ENCODE peak calls at places on chromosome 20, in eight cellular contexts. T is RWPE2; U is CD8-positive, alpha-beta memory T cell; C is tibial nerve; S is H1; J is AG04450; Y is body of pancreas; K is astrocyte of the cerebellum. D is an unnamed sample.

GRCh38 chr20:48957521-48957920 is 36.0 kb downstream of the ARFGEF2 start:
- DNase-seq in T (no peak), U (no peak), C (no peak), S (no peak), J (no peak), Y (no peak), K (no peak), D (no peak)

GRCh38 chr20:21521596-21522478 is 8.0 kb upstream of the NKX2-2 start:
- DNase-seq in T (no peak), U (no peak), C (no peak), S (no peak), J (no peak), Y (no peak), K (no peak), D (no peak)

GRCh38 chr20:1718604-1719384 is 61.2 kb upstream of the SIRPG start:
- DNase-seq in T (peak; percentile 90), U (no peak), C (peak; percentile 18), S (no peak), J (no peak), Y (no peak), K (peak; percentile 62), D (peak; percentile 79)

GRCh38 chr20:10040070-10040970 is 5.5 kb downstream of the ANKEF1 start:
- DNase-seq in T (no peak), U (no peak), C (no peak), S (no peak), J (peak; percentile 13), Y (no peak), K (peak; percentile 33), D (no peak)

GRCh38 chr20:36461600-36462439 is 79.5 kb upstream of the MYL9 start:
- DNase-seq in T (peak; percentile 86), U (peak; percentile 63), C (peak; percentile 32), S (no peak), J (no peak), Y (peak; percentile 67), K (no peak), D (peak; percentile 94)

GRCh38 chr20:41072099-41072798 is 43.6 kb downstream of the TOP1 start:
- DNase-seq in T (peak; percentile 89), U (no peak), C (no peak), S (no peak), J (no peak), Y (no peak), K (peak; percentile 85), D (peak; percentile 29)

GRCh38 chr20:32965581-32966373 is 38.5 kb downstream of the SUN5 start:
- DNase-seq in T (peak; percentile 71), U (peak; percentile 70), C (no peak), S (no peak), J (no peak), Y (no peak), K (no peak), D (peak; percentile 70)

GRCh38 chr20:7305971-7306370 is 538.5 kb downstream of the BMP2 start:
- DNase-seq in T (no peak), U (no peak), C (no peak), S (no peak), J (no peak), Y (no peak), K (no peak), D (no peak)

GRCh38 chr20:61850926-61851900 is 214.5 kb downstream of the TAF4 start:
- DNase-seq in T (no peak), U (peak; percentile 4), C (no peak), S (no peak), J (no peak), Y (no peak), K (no peak), D (no peak)

GRCh38 chr20:39190666-39191570 is 228.8 kb downstream of the DHX35 start:
- DNase-seq in T (no peak), U (no peak), C (no peak), S (peak; percentile 38), J (no peak), Y (peak; percentile 41), K (no peak), D (no peak)

GRCh38 chr20:58870293-58871014 is 17.9 kb downstream of the GNAS start:
- DNase-seq in T (peak; percentile 85), U (peak; percentile 68), C (no peak), S (no peak), J (no peak), Y (peak; percentile 85), K (peak; percentile 38), D (peak; percentile 88)

GRCh38 chr20:59269396-59270025 is 30.9 kb upstream of the EDN3 start:
- DNase-seq in T (no peak), U (no peak), C (no peak), S (no peak), J (no peak), Y (no peak), K (no peak), D (no peak)

GRCh38 chr20:39048000-39048696 is 86.0 kb downstream of the DHX35 start:
- DNase-seq in T (peak; percentile 92), U (peak; percentile 77), C (peak; percentile 41), S (peak; percentile 43), J (peak; percentile 58), Y (peak; percentile 87), K (peak; percentile 49), D (peak; percentile 66)

GRCh38 chr20:63359937-63360849 is 956 bp downstream of the CHRNA4 start:
- DNase-seq in T (no peak), U (no peak), C (no peak), S (no peak), J (no peak), Y (no peak), K (no peak), D (no peak)
- H3K4me3 ChIP-seq in T (no peak overlapping the region), U (no peak overlapping the region), C (no peak overlapping the region), S (peak overlapping the region; percentile 52), J (no peak overlapping the region), Y (no peak overlapping the region), K (no peak overlapping the region), D (no peak overlapping the region)

DNA sequence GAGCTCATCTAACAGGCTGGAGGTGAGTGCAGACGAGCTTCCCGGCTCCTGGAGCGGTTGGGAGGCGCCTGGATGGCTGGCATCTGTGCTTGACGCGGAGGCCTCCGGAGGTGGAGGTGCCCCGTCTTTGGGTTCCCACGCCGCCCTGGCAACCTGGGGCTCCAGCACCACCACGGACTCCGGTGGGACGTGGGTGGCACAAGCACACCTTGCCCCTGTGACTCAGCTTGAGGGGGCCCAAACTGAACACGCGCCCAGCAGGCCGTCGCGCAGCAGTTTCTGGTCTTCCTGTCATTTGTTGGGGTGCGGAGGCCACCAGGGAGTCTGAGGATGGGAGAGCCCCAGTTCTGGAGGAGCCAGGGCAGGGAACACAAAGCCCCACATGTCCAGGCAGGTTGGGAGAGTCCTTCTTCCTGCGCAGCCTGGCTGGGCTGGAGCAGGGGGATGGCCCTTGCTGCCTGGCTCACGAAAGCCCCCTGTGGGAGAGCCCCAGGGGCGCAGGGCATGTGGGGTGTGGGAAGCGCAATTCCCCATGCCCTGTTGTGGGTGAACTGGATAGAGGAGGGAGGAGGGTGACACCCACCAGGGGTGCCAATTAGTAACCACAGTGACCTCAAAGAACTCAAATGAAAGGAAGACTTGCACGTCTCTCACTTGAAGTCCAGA is 1378.6 kb upstream of the DEFB115 start:
- DNase-seq in T (peak; percentile 89), U (peak; percentile 69), C (no peak), S (no peak), J (no peak), Y (peak; percentile 5), K (no peak), D (no peak)
- H3K4me3 ChIP-seq in T (no peak overlapping the region), U (no peak overlapping the region), C (no peak overlapping the region), S (no peak overlapping the region), J (no peak overlapping the region), Y (no peak overlapping the region), K (no peak overlapping the region), D (no peak overlapping the region)

DNA sequence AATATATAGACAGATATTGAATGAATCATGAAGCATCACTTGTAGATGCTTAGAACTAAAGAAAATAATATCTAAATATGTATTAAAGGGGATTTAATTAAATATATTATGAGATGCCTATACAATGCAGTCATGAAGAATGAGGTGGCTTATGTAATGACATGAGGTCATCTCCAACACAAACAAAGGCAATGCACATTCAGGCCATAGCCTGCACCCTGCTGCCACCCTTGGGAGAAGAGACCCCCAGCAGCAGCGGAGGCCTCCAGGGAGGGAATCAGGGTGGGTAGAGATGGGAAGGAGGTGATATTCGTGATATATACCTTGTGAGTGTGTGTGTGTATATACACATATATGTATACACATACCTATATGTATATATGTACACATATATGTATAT is 26.4 kb upstream of the SSTR4 start:
- DNase-seq in T (no peak), U (no peak), C (no peak), S (no peak), J (no peak), Y (no peak), K (no peak), D (no peak)
- H3K4me3 ChIP-seq in T (no peak overlapping the region), U (no peak overlapping the region), C (no peak overlapping the region), S (no peak overlapping the region), J (no peak overlapping the region), Y (no peak overlapping the region), K (no peak overlapping the region), D (no peak overlapping the region)

GRCh38 chr20:37669773-37670236 is 24.0 kb upstream of the CTNNBL1 start:
- DNase-seq in T (no peak), U (no peak), C (no peak), S (no peak), J (no peak), Y (no peak), K (no peak), D (no peak)
- H3K4me3 ChIP-seq in T (no peak overlapping the region), U (no peak overlapping the region), C (no peak overlapping the region), S (no peak overlapping the region), J (no peak overlapping the region), Y (no peak overlapping the region), K (peak overlapping the region; percentile 25), D (no peak overlapping the region)

DNA sequence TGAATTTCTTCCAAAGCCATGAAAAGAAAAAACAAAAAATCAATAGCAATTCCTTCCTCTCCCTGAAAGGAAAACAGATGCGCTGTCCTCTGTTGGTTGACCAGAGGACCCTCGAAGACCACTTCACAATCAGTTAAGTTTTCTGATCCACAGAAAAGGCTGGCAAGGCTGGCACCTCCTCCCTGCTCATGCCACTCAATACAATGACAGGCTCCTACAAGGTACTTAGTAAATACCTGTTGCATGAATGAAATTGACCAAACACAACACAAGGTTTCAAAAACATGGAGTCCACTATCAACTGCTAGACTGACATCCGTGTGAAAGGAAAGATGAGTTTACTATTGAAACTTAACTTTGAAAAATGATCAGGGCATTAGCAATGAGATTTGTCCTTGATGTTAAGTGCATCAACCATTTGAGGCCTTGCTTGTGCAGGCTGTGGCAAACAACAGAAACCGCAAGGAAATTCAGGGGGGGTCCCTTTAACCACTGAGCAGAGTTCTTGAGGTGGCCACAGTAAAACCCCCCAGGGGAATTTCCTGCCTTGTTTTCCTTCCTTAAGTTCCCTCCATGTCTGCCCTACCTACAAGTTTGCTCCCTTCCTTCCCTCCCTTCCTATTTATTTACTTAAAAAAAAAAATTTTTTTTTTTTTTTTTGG is 27.9 kb upstream of the RTF2 start:
- DNase-seq in T (peak; percentile 16), U (peak; percentile 78), C (no peak), S (no peak), J (no peak), Y (no peak), K (peak; percentile 19), D (no peak)
- H3K4me3 ChIP-seq in T (no peak overlapping the region), U (no peak overlapping the region), C (no peak overlapping the region), S (no peak overlapping the region), J (no peak overlapping the region), Y (no peak overlapping the region), K (no peak overlapping the region), D (no peak overlapping the region)

GRCh38 chr20:31505903-31506302 is 8.3 kb upstream of the HM13 start:
- DNase-seq in T (no peak), U (no peak), C (no peak), S (no peak), J (no peak), Y (no peak), K (no peak), D (no peak)
- H3K4me3 ChIP-seq in T (no peak overlapping the region), U (no peak overlapping the region), C (no peak overlapping the region), S (no peak overlapping the region), J (no peak overlapping the region), Y (no peak overlapping the region), K (no peak overlapping the region), D (no peak overlapping the region)

GRCh38 chr20:57470666-57471495 is 54.1 kb downstream of the CTCFL start:
- DNase-seq in T (no peak), U (no peak), C (no peak), S (no peak), J (no peak), Y (no peak), K (no peak), D (no peak)
- H3K4me3 ChIP-seq in T (no peak overlapping the region), U (no peak overlapping the region), C (no peak overlapping the region), S (no peak overlapping the region), J (no peak overlapping the region), Y (no peak overlapping the region), K (no peak overlapping the region), D (no peak overlapping the region)

D was measured in lower leg skin.